ENCODE peak calls at places on chromosomes 1 and 21, in four cellular contexts. One of them, this sample, is unnamed.

GRCh38 chr1:43447891-43448708 is 5.6 kb downstream of the HYI start:
- DNase-seq in K562: no peak
- DNase-seq in HepG2: no peak
- DNase-seq in SK-N-SH: no peak
- DNase-seq in this sample: no peak

GRCh38 chr1:108584320-108584968 is 24.5 kb downstream of the EEIG2 start:
- DNase-seq in K562: no peak
- DNase-seq in SK-N-SH: no peak
- DNase-seq in HepG2: peak; percentile 31
- DNase-seq in this sample: no peak

GRCh38 chr1:2358072-2358471 is 33.3 kb downstream of the MORN1 start:
- DNase-seq in SK-N-SH: no peak
- DNase-seq in HepG2: no peak
- DNase-seq in K562: no peak
- DNase-seq in this sample: no peak

GRCh38 chr21:24225432-24225831 is 1381.8 kb downstream of the MRPL39 start:
- DNase-seq in K562: no peak
- DNase-seq in HepG2: no peak
- DNase-seq in SK-N-SH: no peak
- DNase-seq in this sample: no peak

GRCh38 chr21:20040768-20041167 is 957.4 kb upstream of the NCAM2 start:
- DNase-seq in K562: no peak
- DNase-seq in SK-N-SH: no peak
- DNase-seq in HepG2: no peak
- DNase-seq in this sample: no peak

GRCh38 chr1:22018583-22019559 is 17.4 kb downstream of the CELA3A start:
- DNase-seq in K562: peak; percentile 78
- DNase-seq in SK-N-SH: no peak
- DNase-seq in HepG2: no peak
- DNase-seq in this sample: peak; percentile 84

GRCh38 chr1:8004803-8005573 is 21.1 kb downstream of the ERRFI1 start:
- DNase-seq in HepG2: peak; percentile 89
- DNase-seq in SK-N-SH: peak; percentile 48
- DNase-seq in K562: peak; percentile 84
- DNase-seq in this sample: no peak

GRCh38 chr1:215710340-215710971 is 143.4 kb downstream of the KCTD3 start:
- DNase-seq in HepG2: peak; percentile 59
- DNase-seq in K562: peak; percentile 49
- DNase-seq in SK-N-SH: peak; percentile 38
- DNase-seq in this sample: peak; percentile 25

GRCh38 chr1:44310006-44310405 is 45.1 kb downstream of the ERI3 start:
- DNase-seq in K562: no peak
- DNase-seq in SK-N-SH: no peak
- DNase-seq in HepG2: no peak
- DNase-seq in this sample: no peak

GRCh38 chr1:231523816-231524215 is 4.7 kb upstream of the TSNAX start:
- DNase-seq in SK-N-SH: no peak
- DNase-seq in HepG2: no peak
- DNase-seq in K562: no peak
- DNase-seq in this sample: no peak

GRCh38 chr1:2574350-2574749 is 12.2 kb upstream of the PRXL2B start:
- DNase-seq in SK-N-SH: no peak
- DNase-seq in HepG2: no peak
- DNase-seq in K562: no peak
- DNase-seq in this sample: no peak

GRCh38 chr1:234770924-234771540 is 161.1 kb upstream of the IRF2BP2 start:
- DNase-seq in SK-N-SH: no peak
- DNase-seq in K562: no peak
- DNase-seq in HepG2: no peak
- DNase-seq in this sample: no peak

GRCh38 chr1:229230136-229230892 is 40.6 kb upstream of the RAB4A start:
- DNase-seq in SK-N-SH: no peak
- DNase-seq in K562: no peak
- DNase-seq in HepG2: peak; percentile 24
- DNase-seq in this sample: no peak

GRCh38 chr1:229229137-229229720 is 41.7 kb upstream of the RAB4A start:
- DNase-seq in K562: no peak
- DNase-seq in SK-N-SH: no peak
- DNase-seq in HepG2: no peak
- DNase-seq in this sample: no peak

GRCh38 chr1:229231754-229232119 is 39.2 kb upstream of the RAB4A start:
- DNase-seq in K562: no peak
- DNase-seq in HepG2: no peak
- DNase-seq in SK-N-SH: no peak
- DNase-seq in this sample: no peak

GRCh38 chr1:229229721-229230135 is 41.2 kb upstream of the RAB4A start:
- DNase-seq in HepG2: peak; percentile 62
- DNase-seq in K562: no peak
- DNase-seq in SK-N-SH: no peak
- DNase-seq in this sample: no peak

GRCh38 chr1:229230893-229231753 is 39.8 kb upstream of the RAB4A start:
- DNase-seq in SK-N-SH: no peak
- DNase-seq in HepG2: no peak
- DNase-seq in K562: no peak
- DNase-seq in this sample: peak; percentile 27
- TF ChIP-seq POLR2AphosphoS5 in SK-N-SH: no peak
- TF ChIP-seq POLR2AphosphoS5 in HepG2: no peak
- TF ChIP-seq POLR2AphosphoS5 in K562: no peak
- TF ChIP-seq POLR2AphosphoS5 in this sample: no peak

DNA sequence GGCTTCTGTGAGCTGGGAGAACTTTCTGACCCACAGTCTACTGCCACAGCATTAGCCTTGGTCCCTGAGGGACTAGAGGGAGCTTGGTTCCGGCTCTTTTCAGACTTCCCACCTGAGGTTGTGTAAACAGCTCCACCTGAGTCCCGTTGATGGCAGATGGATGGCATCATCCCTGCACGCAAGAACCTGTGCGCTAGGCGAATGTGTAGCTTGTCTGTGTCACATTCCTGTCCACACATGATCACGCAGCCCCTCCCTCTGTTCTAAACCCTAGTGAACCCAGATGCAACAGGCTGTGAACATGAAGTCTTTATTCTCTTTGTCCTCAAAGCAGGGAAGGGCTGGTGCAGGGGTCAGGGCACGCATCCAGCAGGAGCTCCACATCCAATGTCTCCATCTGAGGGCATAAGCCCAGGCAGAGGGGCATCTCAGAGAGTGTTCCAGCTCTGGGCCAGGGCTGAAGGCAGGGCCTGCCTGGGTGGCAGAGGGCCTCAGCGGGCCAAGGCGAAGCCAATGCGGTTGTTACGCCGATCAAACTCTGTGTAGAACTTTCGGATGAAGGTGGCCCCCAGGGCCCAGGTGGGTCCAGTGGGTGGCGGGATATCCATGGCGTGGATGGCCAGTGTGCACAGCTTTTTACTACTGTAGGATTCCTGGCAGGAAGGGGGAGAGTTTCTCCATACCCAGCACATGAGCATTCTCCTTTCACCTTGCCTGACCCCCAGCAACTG is 2.8 kb upstream of the ETNK2 start:
- DNase-seq in HepG2: no peak
- DNase-seq in K562: no peak
- DNase-seq in SK-N-SH: no peak
- DNase-seq in this sample: no peak
- TF ChIP-seq SIN3A in HepG2: no peak
- TF ChIP-seq SIN3A in K562: no peak
- TF ChIP-seq SIN3A in SK-N-SH: no peak
- TF ChIP-seq SIN3A in this sample: no peak

DNA sequence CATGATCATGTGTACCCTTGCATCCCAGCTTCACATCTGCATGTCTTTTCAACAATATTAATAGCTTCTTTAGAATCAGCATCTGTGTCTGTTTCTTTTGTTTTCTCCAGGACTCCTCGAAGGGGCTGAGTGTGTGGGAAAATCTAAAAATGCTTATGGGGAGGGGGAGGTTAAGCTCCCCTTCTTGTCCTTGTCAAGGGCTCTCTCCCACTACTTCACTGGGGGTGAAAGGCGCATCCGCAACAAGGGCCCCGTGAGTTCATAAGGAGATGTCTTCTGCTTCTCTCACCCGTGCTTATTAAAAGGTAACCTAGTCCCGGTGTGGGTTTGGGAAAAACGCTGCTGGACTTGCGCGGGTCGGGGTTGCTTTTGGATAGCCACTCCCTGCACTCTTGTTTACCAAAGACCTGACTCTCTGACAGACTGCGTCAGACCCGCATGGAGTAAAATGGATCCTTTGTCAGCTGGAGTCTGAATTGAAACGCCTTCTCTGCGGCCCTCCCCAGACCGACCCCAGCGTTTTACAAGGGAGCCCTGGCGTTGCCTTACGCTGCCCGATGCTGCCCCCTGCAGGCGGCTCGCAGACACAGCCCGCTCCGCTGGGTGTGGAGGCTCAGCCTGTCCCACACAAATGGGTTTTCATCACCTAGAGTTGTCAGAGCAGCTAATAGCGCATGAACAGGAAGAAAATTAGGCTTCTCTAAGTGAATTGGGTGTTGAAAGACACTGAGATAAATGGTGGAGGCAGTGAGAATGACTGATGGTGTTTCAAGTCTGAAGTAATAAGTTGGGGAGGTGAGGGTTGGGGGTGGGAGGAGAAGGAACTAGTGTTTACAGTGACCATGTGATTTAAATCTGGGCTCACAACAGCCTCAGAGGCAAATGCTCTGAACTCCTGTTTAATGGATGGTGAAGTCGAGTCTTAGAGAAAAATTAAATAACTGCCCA is 53.9 kb downstream of the IER5 start:
- DNase-seq in K562: peak; percentile 90
- DNase-seq in HepG2: peak; percentile 86
- DNase-seq in SK-N-SH: peak; percentile 88
- DNase-seq in this sample: peak; percentile 64
- TF ChIP-seq POLR2AphosphoS5 in K562: no peak
- TF ChIP-seq POLR2AphosphoS5 in HepG2: no peak
- TF ChIP-seq POLR2AphosphoS5 in SK-N-SH: no peak
- TF ChIP-seq POLR2AphosphoS5 in this sample: no peak

GRCh38 chr1:200906491-200906890 is 11.8 kb downstream of the INAVA start:
- DNase-seq in SK-N-SH: no peak
- DNase-seq in HepG2: no peak
- DNase-seq in K562: no peak
- DNase-seq in this sample: no peak

GRCh38 chr1:200904772-200905171 is 10.1 kb downstream of the INAVA start:
- DNase-seq in HepG2: no peak
- DNase-seq in SK-N-SH: no peak
- DNase-seq in K562: no peak
- DNase-seq in this sample: no peak

GRCh38 chr1:200907611-200908097 is 13.0 kb downstream of the INAVA start:
- DNase-seq in K562: no peak
- DNase-seq in SK-N-SH: no peak
- DNase-seq in HepG2: peak; percentile 90
- DNase-seq in this sample: no peak

GRCh38 chr1:200903793-200904192 is 9.1 kb downstream of the INAVA start:
- DNase-seq in K562: no peak
- DNase-seq in SK-N-SH: no peak
- DNase-seq in HepG2: no peak
- DNase-seq in this sample: no peak

GRCh38 chr1:200905411-200906052 is 10.8 kb downstream of the INAVA start:
- DNase-seq in SK-N-SH: no peak
- DNase-seq in K562: no peak
- DNase-seq in HepG2: peak; percentile 60
- DNase-seq in this sample: no peak
- TF ChIP-seq SIN3A in SK-N-SH: no peak
- TF ChIP-seq SIN3A in K562: no peak
- TF ChIP-seq SIN3A in HepG2: no peak
- TF ChIP-seq SIN3A in this sample: no peak

This sample was measured in Panc1.